ENCODE peak calls at places on chromosomes 6 and 20, in six cellular contexts. W, R, D, A, Y and V are unnamed samples.

GRCh38 chr6:3357669-3358068 is 98.9 kb downstream of the PSMG4 start:
- DNase-seq in R (no peak), W (no peak), Y (no peak), A (no peak), D (no peak), V (no peak)

GRCh38 chr6:43060034-43060754 is 763 bp downstream of the KLC4 start:
- DNase-seq in Y (no peak), R (no peak), A (peak), W (no peak), D (no peak), V (no peak)

GRCh38 chr20:8376940-8377339 is 244.9 kb downstream of the PLCB1 start:
- DNase-seq in A (no peak), Y (no peak), D (no peak), R (no peak), W (no peak), V (no peak)

GRCh38 chr20:35237486-35237885 is 11.0 kb downstream of the MMP24 start:
- DNase-seq in W (no peak), Y (no peak), A (no peak), R (no peak), D (no peak), V (no peak)

GRCh38 chr6:53591873-53592272 is 47.0 kb upstream of the GCLC start:
- DNase-seq in A (no peak), R (no peak), D (no peak), W (no peak), Y (peak), V (no peak)

GRCh38 chr6:16136086-16136485 is 7.2 kb downstream of the MYLIP start:
- DNase-seq in R (no peak), Y (no peak), W (no peak), D (no peak), A (no peak), V (no peak)

GRCh38 chr6:166179704-166180103 is 12.1 kb upstream of the TBXT start:
- DNase-seq in W (no peak), Y (no peak), A (no peak), R (no peak), D (no peak), V (no peak)

GRCh38 chr6:81439417-81439816 is 313.1 kb downstream of the TENT5A start:
- DNase-seq in W (no peak), D (no peak), A (no peak), R (no peak), Y (no peak), V (no peak)

GRCh38 chr6:154408906-154409500 is 52.4 kb upstream of the IPCEF1 start:
- DNase-seq in D (no peak), W (no peak), A (no peak), Y (peak), R (no peak), V (no peak)

GRCh38 chr20:35307666-35308653 is 15.7 kb upstream of the FAM83C start:
- DNase-seq in W (peak), Y (peak), R (no peak), A (no peak), D (no peak), V (no peak)

GRCh38 chr6:150334790-150335783 is 33.7 kb upstream of the IYD start:
- DNase-seq in R (peak), W (peak), A (peak), Y (peak), D (no peak), V (no peak)

GRCh38 chr6:37919417-37920157 is 100.1 kb downstream of the ZFAND3 start:
- DNase-seq in D (no peak), Y (peak), A (no peak), R (no peak), W (no peak), V (no peak)

GRCh38 chr6:54308677-54309315 is 555 bp downstream of the TINAG start:
- DNase-seq in W (no peak), R (no peak), Y (no peak), A (no peak), D (no peak), V (no peak)

GRCh38 chr6:10416516-10416862 is 1.6 kb upstream of the TFAP2A start:
- DNase-seq in W (no peak), A (no peak), R (no peak), D (no peak), Y (no peak), V (no peak)

GRCh38 chr20:11891081-11891826 is 26.4 kb upstream of the BTBD3 start:
- DNase-seq in Y (peak), W (peak), R (peak), D (peak), A (peak), V (no peak)

GRCh38 chr6:138289739-138290138 is 71.4 kb upstream of the PBOV1 start:
- DNase-seq in W (no peak), Y (no peak), R (peak), A (peak), D (no peak), V (no peak)

GRCh38 chr20:25277941-25278521 is 30.1 kb downstream of the PYGB start:
- DNase-seq in D (no peak), Y (no peak), R (no peak), A (no peak), W (peak), V (peak)

GRCh38 chr6:147207851-147208754 is 3.9 kb downstream of the STXBP5 start:
- DNase-seq in R (no peak), W (no peak), A (no peak), D (no peak), Y (no peak), V (no peak)

GRCh38 chr6:113104546-113105325 is 752.4 kb upstream of the MARCKS start:
- DNase-seq in D (no peak), Y (no peak), R (no peak), A (no peak), W (no peak), V (no peak)

GRCh38 chr20:50578778-50579165 is 68.6 kb downstream of the PTPN1 start:
- DNase-seq in R (no peak), A (no peak), D (no peak), Y (no peak), W (no peak), V (peak)

GRCh38 chr20:47620808-47621805 is 119.4 kb downstream of the NCOA3 start:
- DNase-seq in D (no peak), R (peak), Y (peak), A (peak), W (no peak), V (no peak)

GRCh38 chr6:39018103-39018502 is 30.5 kb upstream of the GLP1R start:
- DNase-seq in W (no peak), D (no peak), Y (no peak), R (no peak), A (no peak), V (no peak)

GRCh38 chr6:73285674-73286283 is 22.8 kb upstream of the KHDC1 start:
- DNase-seq in R (peak), Y (peak), D (no peak), W (no peak), A (peak), V (no peak)

GRCh38 chr6:114284281-114284680 is 58.5 kb downstream of the HS3ST5 start:
- DNase-seq in D (no peak), A (no peak), W (no peak), Y (no peak), R (no peak), V (no peak)

GRCh38 chr6:7106215-7106751 is 1.5 kb upstream of the RREB1 start:
- DNase-seq in D (no peak), R (peak), W (peak), A (peak), Y (no peak), V (no peak)

DNA sequence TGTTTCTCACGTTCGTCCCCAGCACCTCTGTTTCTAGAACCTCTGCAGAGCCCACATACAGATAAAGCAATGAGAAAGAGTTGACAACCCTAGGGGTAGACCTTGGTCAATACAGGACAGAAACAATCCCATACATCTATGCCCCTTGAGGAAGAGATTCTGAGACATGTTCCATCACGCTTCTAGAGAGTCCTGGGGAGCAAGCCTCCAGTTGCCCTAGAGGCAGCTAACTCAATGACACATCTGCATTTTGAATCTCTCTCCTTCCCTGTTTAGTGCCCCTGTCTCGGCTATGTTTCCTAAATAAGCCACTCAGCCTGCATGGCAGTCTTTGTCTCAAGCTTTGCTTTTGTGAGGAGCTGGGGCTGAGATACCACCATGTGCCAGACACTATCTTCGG is 435.3 kb downstream of the CD83 start:
- DNase-seq in W (no peak), R (no peak), A (no peak), D (no peak), Y (no peak), V (no peak)
- TF ChIP-seq CTCF in W (no peak), R (no peak), A (no peak), D (no peak), Y (no peak), V (no peak)

DNA sequence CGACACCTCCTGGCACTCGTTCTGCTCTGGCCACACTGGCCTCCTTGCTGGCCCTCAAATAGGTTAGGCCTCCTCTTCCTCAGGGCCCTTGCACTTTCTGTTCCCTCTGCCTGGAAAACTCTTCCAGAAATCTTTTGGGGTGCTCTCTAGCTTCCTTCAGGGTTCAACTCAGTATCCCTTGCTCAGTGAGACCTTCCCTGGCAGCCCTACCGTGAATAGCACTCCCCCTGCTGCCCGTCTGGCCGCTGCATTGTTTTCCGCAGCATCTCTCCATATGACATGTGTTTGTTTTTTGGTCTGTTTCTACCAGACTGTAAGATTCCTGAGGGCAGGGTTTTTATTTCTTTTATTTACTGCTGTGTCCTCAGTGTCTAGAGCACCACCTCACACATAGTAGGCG is 6.7 kb downstream of the DDX27 start:
- DNase-seq in W (no peak), R (no peak), Y (no peak), D (no peak), A (no peak), V (no peak)
- TF ChIP-seq CTCF in W (no peak), R (peak), Y (no peak), D (no peak), A (peak), V (no peak)

GRCh38 chr6:46128476-46128875 is 1.3 kb upstream of the ENPP4 start:
- DNase-seq in R (no peak), Y (no peak), D (no peak), A (no peak), W (no peak), V (no peak)

GRCh38 chr6:46134216-46134615 is 4.4 kb downstream of the ENPP4 start:
- DNase-seq in A (no peak), D (no peak), W (no peak), R (peak), Y (no peak), V (no peak)

GRCh38 chr6:46130665-46131064 is 876 bp downstream of the ENPP4 start:
- DNase-seq in A (no peak), D (no peak), W (peak), Y (no peak), R (no peak), V (no peak)

GRCh38 chr6:46129301-46129633 is 522 bp upstream of the ENPP4 start:
- DNase-seq in D (no peak), A (no peak), R (no peak), Y (no peak), W (no peak), V (no peak)

GRCh38 chr6:46129634-46130505 is at the start of gene ENPP4:
- DNase-seq in W (peak), Y (peak), R (peak), D (peak), A (peak), V (peak)
- TF ChIP-seq CTCF in W (no peak), Y (no peak), R (no peak), D (no peak), A (no peak), V (no peak)

GRCh38 chr20:46089338-46090094 is at the start of gene NCOA5:
- DNase-seq in A (peak), R (peak), W (peak), Y (peak), D (peak), V (peak)

GRCh38 chr20:46089076-46089337 is 755 bp downstream of the NCOA5 start:
- DNase-seq in D (no peak), Y (no peak), W (no peak), R (peak), A (peak), V (no peak)

GRCh38 chr20:46090095-46090388 is 280 bp upstream of the NCOA5 start:
- DNase-seq in R (no peak), Y (no peak), W (no peak), A (no peak), D (no peak), V (no peak)

GRCh38 chr20:46088409-46089075 is 1.2 kb downstream of the NCOA5 start:
- DNase-seq in Y (peak), D (no peak), W (no peak), R (peak), A (peak), V (no peak)

DNA sequence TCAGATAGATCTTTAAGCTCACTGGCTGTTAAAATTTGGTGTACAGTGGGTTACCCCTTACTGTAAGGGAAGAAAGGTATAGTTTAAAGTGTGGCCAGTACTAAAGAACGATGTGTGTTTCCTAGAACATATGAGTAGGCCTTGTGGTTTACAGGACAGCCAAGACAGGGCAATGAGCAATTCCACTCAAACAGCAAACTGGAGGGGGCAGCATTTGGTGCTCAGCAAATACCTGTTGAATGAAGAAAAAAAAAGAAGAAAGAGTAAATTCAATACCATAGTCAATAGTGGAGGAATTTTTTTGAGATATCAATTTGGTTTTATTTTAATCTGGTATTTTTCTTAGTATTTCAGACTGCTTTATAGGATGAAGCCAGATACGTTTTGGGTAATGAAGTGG is 3.8 kb upstream of the NCOA5 start:
- DNase-seq in A (no peak), R (no peak), Y (peak), W (no peak), D (no peak), V (no peak)
- TF ChIP-seq CTCF in A (no peak), R (no peak), Y (no peak), W (no peak), D (no peak), V (no peak)

GRCh38 chr20:37781626-37782025 is 87.8 kb downstream of the CTNNBL1 start:
- DNase-seq in D (no peak), A (no peak), W (no peak), Y (peak), R (no peak), V (no peak)
- TF ChIP-seq CTCF in D (no peak), A (no peak), W (no peak), Y (no peak), R (no peak), V (no peak)

GRCh38 chr20:19806806-19807691 is 49.0 kb downstream of the RIN2 start:
- DNase-seq in W (no peak), R (no peak), A (no peak), D (no peak), Y (peak), V (no peak)

GRCh38 chr20:19802099-19802491 is 44.0 kb downstream of the RIN2 start:
- DNase-seq in D (no peak), A (no peak), R (no peak), W (no peak), Y (no peak), V (no peak)

GRCh38 chr20:19799325-19799724 is 41.3 kb downstream of the RIN2 start:
- DNase-seq in W (no peak), Y (no peak), R (no peak), A (no peak), D (no peak), V (no peak)

GRCh38 chr20:19807901-19808300 is 49.8 kb downstream of the RIN2 start:
- DNase-seq in A (no peak), W (no peak), R (no peak), D (no peak), Y (no peak), V (no peak)

DNA sequence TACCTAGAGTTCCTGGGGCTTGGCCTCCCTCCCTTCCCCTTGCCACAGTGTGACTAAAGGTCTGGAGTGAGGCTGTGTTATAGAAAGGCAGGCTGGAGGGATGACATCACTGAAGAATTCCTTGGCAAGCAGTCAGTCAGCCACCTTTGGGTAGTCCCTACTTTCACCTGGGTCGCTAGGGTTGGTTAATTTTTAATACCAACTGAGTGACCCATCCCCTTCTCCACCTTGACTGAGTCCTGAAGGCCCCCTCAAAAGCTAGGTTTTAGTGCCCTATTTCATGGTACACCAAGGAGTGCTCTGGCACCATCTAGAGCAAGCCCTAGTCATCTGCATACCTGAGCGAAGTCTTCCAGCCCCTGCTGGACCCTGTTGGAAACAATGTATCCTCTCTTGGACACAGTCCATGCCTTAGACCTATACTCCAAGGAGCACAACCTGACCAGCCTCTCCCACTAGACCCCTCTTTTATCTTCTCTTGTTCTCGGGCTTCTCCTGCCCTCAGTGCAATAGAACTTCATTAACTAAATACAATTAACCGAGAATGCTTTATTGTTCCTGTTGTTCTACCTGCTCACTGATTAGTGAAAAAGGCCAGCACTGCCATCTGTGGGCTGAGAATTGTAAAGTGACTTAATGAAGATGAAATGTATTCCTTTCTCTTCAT is 44.6 kb downstream of the RIN2 start:
- DNase-seq in A (peak), Y (peak), W (no peak), D (no peak), R (peak), V (no peak)
- TF ChIP-seq CTCF in A (peak), Y (no peak), W (no peak), D (no peak), R (peak), V (no peak)